ENCODE peak calls at places on chromosomes 5 and 9, in nine cellular contexts. G is right cardiac atrium; K is AG04450; N is iPS DF 6.9; S is SJCRH30; D is GM23248; H is CD8-positive, alpha-beta memory T cell; T is fibroblast of pulmonary artery; M is prostate gland. Z is an unnamed sample.
A peak's percentile ranks its signal among the peaks of the same experiment; 100 is the strongest.

GRCh38 chr9:93532121-93532520 is 44.3 kb upstream of the PHF2 start:
- DNase-seq in G (no peak), K (no peak), N (no peak), S (no peak), D (no peak), H (no peak), T (no peak), M (no peak), Z (no peak)

GRCh38 chr5:172110921-172111873 is 76.8 kb downstream of the STK10 start:
- DNase-seq in G (peak; percentile 74), K (no peak), N (no peak), S (peak; percentile 57), D (peak; percentile 80), H (peak; percentile 85), T (peak; percentile 61), M (no peak), Z (no peak)

GRCh38 chr5:3595102-3595961 is at the start of gene IRX1:
- DNase-seq in G (no peak), K (no peak), N (no peak), S (peak; percentile 58), D (peak; percentile 91), H (no peak), T (no peak), M (no peak), Z (no peak)

GRCh38 chr9:131366745-131367401 is 27.0 kb upstream of the PRRC2B start:
- DNase-seq in G (peak; percentile 57), K (no peak), N (no peak), S (peak; percentile 74), D (peak; percentile 55), H (no peak), T (peak; percentile 79), M (no peak), Z (peak; percentile 23)

GRCh38 chr9:100575765-100576368 is 2.0 kb upstream of the CAVIN4 start:
- DNase-seq in G (no peak), K (no peak), N (no peak), S (peak; percentile 46), D (peak; percentile 81), H (no peak), T (peak; percentile 50), M (no peak), Z (no peak)

GRCh38 chr9:22117511-22118388 is 108.6 kb upstream of the CDKN2B start:
- DNase-seq in G (no peak), K (no peak), N (no peak), S (no peak), D (peak; percentile 82), H (no peak), T (peak; percentile 63), M (no peak), Z (peak; percentile 35)

GRCh38 chr5:65262590-65263189 is 219.0 kb downstream of the ADAMTS6 start:
- DNase-seq in G (peak; percentile 58), K (peak; percentile 64), N (no peak), S (peak; percentile 76), D (peak; percentile 87), H (no peak), T (peak; percentile 96), M (no peak), Z (peak; percentile 83)

GRCh38 chr5:132754947-132755346 is 7.7 kb downstream of the CCNI2 start:
- DNase-seq in G (no peak), K (peak; percentile 10), N (no peak), S (no peak), D (peak; percentile 32), H (no peak), T (peak; percentile 50), M (no peak), Z (no peak)

GRCh38 chr5:134118212-134118611 is 3.7 kb downstream of the TCF7 start:
- DNase-seq in G (peak; percentile 10), K (no peak), N (no peak), S (no peak), D (no peak), H (no peak), T (no peak), M (no peak), Z (no peak)

GRCh38 chr5:165630211-165630866 is 2124.9 kb downstream of the MAT2B start:
- DNase-seq in G (no peak), K (peak; percentile 43), N (peak; percentile 78), S (peak; percentile 75), D (peak; percentile 56), H (no peak), T (peak; percentile 64), M (peak; percentile 42), Z (peak; percentile 10)

DNA sequence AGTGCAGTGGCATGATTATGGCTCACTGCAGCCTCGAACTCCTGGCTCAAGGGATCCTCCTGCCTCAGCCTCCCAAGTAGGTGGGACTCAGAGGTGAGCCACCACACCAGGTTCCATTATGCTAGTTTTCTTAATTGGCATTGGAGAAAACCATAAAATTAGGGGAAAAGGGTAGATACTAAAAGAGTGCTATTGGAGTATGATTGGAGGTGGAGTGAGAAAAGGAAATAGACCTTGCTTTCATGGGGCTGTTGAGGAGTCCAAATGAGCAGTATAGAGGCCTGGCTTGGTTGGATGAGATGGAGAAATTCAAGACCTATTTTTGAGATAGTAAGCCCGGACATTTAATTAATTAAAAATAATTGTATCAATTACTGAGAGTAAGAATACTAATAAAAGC is 888 bp upstream of the BRD3OS start:
- DNase-seq in G (no peak), K (no peak), N (no peak), S (no peak), D (no peak), H (no peak), T (no peak), M (no peak), Z (no peak)
- H3K4me3 ChIP-seq in G (peak overlapping the region; percentile 8), K (peak overlapping the region; percentile 64), N (no peak overlapping the region), S (peak overlapping the region; percentile 45), D (peak overlapping the region; percentile 65), H (no peak overlapping the region), T (peak overlapping the region; percentile 54), M (no peak overlapping the region), Z (peak overlapping the region; percentile 44)

GRCh38 chr5:174044855-174045254 is 651 bp upstream of the NSG2 start:
- DNase-seq in G (no peak), K (no peak), N (no peak), S (no peak), D (no peak), H (no peak), T (no peak), M (no peak), Z (no peak)
- H3K4me3 ChIP-seq in G (no peak overlapping the region), K (no peak overlapping the region), N (no peak overlapping the region), S (no peak overlapping the region), D (no peak overlapping the region), H (no peak overlapping the region), T (no peak overlapping the region), M (no peak overlapping the region), Z (no peak overlapping the region)

DNA sequence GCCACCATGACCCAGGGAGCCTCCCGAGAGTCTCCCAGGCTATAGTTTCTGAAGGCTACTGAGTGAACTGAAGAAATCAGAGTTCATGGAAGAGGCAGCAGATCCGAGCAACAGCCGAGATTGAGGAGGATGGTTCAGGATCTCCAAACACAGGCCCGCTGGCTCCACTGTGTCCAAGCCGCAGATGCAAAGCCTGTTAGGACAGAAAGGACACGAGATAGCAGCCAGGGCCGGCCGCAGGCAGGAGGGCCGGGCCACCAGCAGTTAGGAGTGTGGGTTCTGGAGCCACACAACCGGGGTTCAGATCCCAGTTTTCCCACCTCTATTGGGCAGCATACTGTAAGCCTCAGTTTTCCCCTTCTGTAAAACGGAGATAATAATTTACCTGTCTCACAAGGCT is 27.7 kb downstream of the NEK6 start:
- DNase-seq in G (no peak), K (no peak), N (no peak), S (no peak), D (no peak), H (no peak), T (no peak), M (no peak), Z (no peak)
- H3K4me3 ChIP-seq in G (no peak overlapping the region), K (no peak overlapping the region), N (no peak overlapping the region), S (no peak overlapping the region), D (no peak overlapping the region), H (no peak overlapping the region), T (no peak overlapping the region), M (no peak overlapping the region), Z (no peak overlapping the region)

GRCh38 chr5:147169846-147170245 is 65.0 kb upstream of the STK32A start:
- DNase-seq in G (no peak), K (no peak), N (no peak), S (no peak), D (no peak), H (no peak), T (no peak), M (no peak), Z (no peak)

GRCh38 chr5:147168578-147169327 is 66.1 kb upstream of the STK32A start:
- DNase-seq in G (no peak), K (no peak), N (no peak), S (peak; percentile 5), D (peak; percentile 71), H (no peak), T (peak; percentile 42), M (no peak), Z (peak; percentile 26)

GRCh38 chr5:147170603-147171002 is 64.2 kb upstream of the STK32A start:
- DNase-seq in G (no peak), K (no peak), N (no peak), S (no peak), D (no peak), H (no peak), T (no peak), M (no peak), Z (no peak)

GRCh38 chr5:147167529-147167928 is 67.3 kb upstream of the STK32A start:
- DNase-seq in G (no peak), K (no peak), N (no peak), S (no peak), D (no peak), H (no peak), T (no peak), M (no peak), Z (no peak)

GRCh38 chr5:147169399-147169798 is 65.4 kb upstream of the STK32A start:
- DNase-seq in G (no peak), K (no peak), N (no peak), S (no peak), D (peak; percentile 75), H (no peak), T (peak; percentile 49), M (no peak), Z (no peak)
- H3K4me3 ChIP-seq in G (no peak overlapping the region), K (no peak overlapping the region), N (no peak overlapping the region), S (no peak overlapping the region), D (no peak overlapping the region), H (no peak overlapping the region), T (no peak overlapping the region), M (no peak overlapping the region), Z (no peak overlapping the region)

GRCh38 chr5:59746261-59746765 is 147.2 kb downstream of the PDE4D start:
- DNase-seq in G (no peak), K (no peak), N (no peak), S (no peak), D (peak; percentile 88), H (no peak), T (peak; percentile 71), M (no peak), Z (peak; percentile 84)
- H3K4me3 ChIP-seq in G (no peak overlapping the region), K (no peak overlapping the region), N (no peak overlapping the region), S (no peak overlapping the region), D (no peak overlapping the region), H (no peak overlapping the region), T (no peak overlapping the region), M (no peak overlapping the region), Z (no peak overlapping the region)